ENCODE peak calls at places on chromosomes 6 and 20, in five cellular contexts. N, R, P, M and L are unnamed samples.

GRCh38 chr20:17967595-17968365 is 814 bp downstream of the SNX5 start:
- DNase-seq in N (peak; percentile 59), R (no peak), P (no peak), M (peak; percentile 84), L (peak; percentile 77)

GRCh38 chr6:10163159-10163962 is 251.5 kb downstream of the TFAP2A start:
- DNase-seq in N (no peak), R (no peak), P (peak; percentile 35), M (no peak), L (no peak)

GRCh38 chr6:138955262-138955661 is 32.8 kb downstream of the REPS1 start:
- DNase-seq in N (no peak), R (no peak), P (no peak), M (no peak), L (no peak)

GRCh38 chr20:46363874-46364669 is 42.3 kb downstream of the ELMO2 start:
- DNase-seq in N (peak; percentile 88), R (peak; percentile 95), P (peak; percentile 94), M (peak; percentile 86), L (peak; percentile 94)

GRCh38 chr6:32171234-32171633 is 4.7 kb downstream of the AGPAT1 start:
- DNase-seq in N (no peak), R (no peak), P (no peak), M (no peak), L (no peak)

GRCh38 chr6:15457121-15457646 is 205.6 kb downstream of the DTNBP1 start:
- DNase-seq in N (no peak), R (no peak), P (no peak), M (no peak), L (no peak)

GRCh38 chr20:11919046-11919445 is 1.4 kb downstream of the BTBD3 start:
- DNase-seq in N (peak; percentile 61), R (no peak), P (peak; percentile 26), M (peak; percentile 61), L (peak; percentile 43)

GRCh38 chr6:92779758-92780157 is 639.6 kb downstream of the EPHA7 start:
- DNase-seq in N (peak; percentile 79), R (no peak), P (peak; percentile 73), M (peak; percentile 80), L (peak; percentile 80)

GRCh38 chr20:48885237-48885636 is 36.3 kb upstream of the ARFGEF2 start:
- DNase-seq in N (no peak), R (no peak), P (no peak), M (no peak), L (no peak)

GRCh38 chr6:73394577-73395354 is at the start of gene DDX43:
- DNase-seq in N (peak; percentile 26), R (peak; percentile 83), P (no peak), M (peak; percentile 67), L (peak; percentile 82)

GRCh38 chr6:3724451-3725144 is 26.9 kb downstream of the PXDC1 start:
- DNase-seq in N (no peak), R (no peak), P (no peak), M (no peak), L (no peak)

GRCh38 chr6:11050735-11051134 is 6.6 kb upstream of the ELOVL2 start:
- DNase-seq in N (peak; percentile 23), R (no peak), P (peak; percentile 32), M (no peak), L (peak; percentile 46)

GRCh38 chr6:141829566-141829965 is 303.2 kb upstream of the GJE1 start:
- DNase-seq in N (no peak), R (no peak), P (no peak), M (no peak), L (no peak)

GRCh38 chr6:143268439-143268838 is 182.1 kb downstream of the ADAT2 start:
- DNase-seq in N (no peak), R (no peak), P (no peak), M (no peak), L (no peak)

GRCh38 chr20:8244637-8245036 is 112.6 kb downstream of the PLCB1 start:
- DNase-seq in N (peak; percentile 60), R (no peak), P (peak; percentile 40), M (peak; percentile 84), L (peak; percentile 88)

GRCh38 chr20:51311636-51312479 is 230.7 kb downstream of the NFATC2 start:
- DNase-seq in N (no peak), R (no peak), P (peak; percentile 56), M (no peak), L (peak; percentile 71)

GRCh38 chr20:17816804-17817590 is 117.2 kb downstream of the BANF2 start:
- DNase-seq in N (no peak), R (peak; percentile 52), P (no peak), M (no peak), L (no peak)

GRCh38 chr6:126786262-126786661 is 332.2 kb upstream of the RSPO3 start:
- DNase-seq in N (peak; percentile 28), R (no peak), P (no peak), M (peak; percentile 45), L (no peak)

GRCh38 chr6:46407785-46408530 is 83.3 kb downstream of the RCAN2 start:
- DNase-seq in N (no peak), R (no peak), P (no peak), M (peak; percentile 80), L (no peak)

GRCh38 chr20:23115823-23116222 is 29.7 kb upstream of the CD93 start:
- DNase-seq in N (no peak), R (no peak), P (no peak), M (peak; percentile 53), L (peak; percentile 66)

GRCh38 chr6:35642471-35643161 is 46.1 kb downstream of the FKBP5 start:
- DNase-seq in N (no peak), R (no peak), P (no peak), M (no peak), L (no peak)

GRCh38 chr6:74280130-74280692 is 584.2 kb downstream of the CD109 start:
- DNase-seq in N (no peak), R (no peak), P (no peak), M (no peak), L (no peak)

GRCh38 chr6:65448806-65449397 is 258.1 kb downstream of the EYS start:
- DNase-seq in N (no peak), R (no peak), P (no peak), M (no peak), L (no peak)

GRCh38 chr20:20752712-20753111 is 40.3 kb upstream of the RALGAPA2 start:
- DNase-seq in N (no peak), R (no peak), P (no peak), M (no peak), L (no peak)

GRCh38 chr20:9590189-9590588 is 75.8 kb downstream of the LAMP5 start:
- DNase-seq in N (peak; percentile 50), R (no peak), P (no peak), M (peak; percentile 84), L (peak; percentile 24)

GRCh38 chr20:25059866-25060465 is 2.0 kb upstream of the ACSS1 start:
- DNase-seq in N (no peak), R (no peak), P (no peak), M (no peak), L (no peak)

GRCh38 chr6:88236961-88237360 is 70.8 kb upstream of the CNR1 start:
- DNase-seq in N (no peak), R (no peak), P (no peak), M (no peak), L (no peak)

GRCh38 chr6:88238901-88239300 is 72.8 kb upstream of the CNR1 start:
- DNase-seq in N (no peak), R (no peak), P (no peak), M (no peak), L (no peak)

GRCh38 chr6:88232753-88233152 is 66.6 kb upstream of the CNR1 start:
- DNase-seq in N (no peak), R (no peak), P (no peak), M (no peak), L (no peak)

GRCh38 chr6:88238065-88238464 is 71.9 kb upstream of the CNR1 start:
- DNase-seq in N (no peak), R (no peak), P (peak; percentile 56), M (no peak), L (peak; percentile 75)
- TF ChIP-seq CTCF in N (peak; percentile 4), R (peak; percentile 26), P (peak; percentile 52), M (no peak), L (peak; percentile 76)

DNA sequence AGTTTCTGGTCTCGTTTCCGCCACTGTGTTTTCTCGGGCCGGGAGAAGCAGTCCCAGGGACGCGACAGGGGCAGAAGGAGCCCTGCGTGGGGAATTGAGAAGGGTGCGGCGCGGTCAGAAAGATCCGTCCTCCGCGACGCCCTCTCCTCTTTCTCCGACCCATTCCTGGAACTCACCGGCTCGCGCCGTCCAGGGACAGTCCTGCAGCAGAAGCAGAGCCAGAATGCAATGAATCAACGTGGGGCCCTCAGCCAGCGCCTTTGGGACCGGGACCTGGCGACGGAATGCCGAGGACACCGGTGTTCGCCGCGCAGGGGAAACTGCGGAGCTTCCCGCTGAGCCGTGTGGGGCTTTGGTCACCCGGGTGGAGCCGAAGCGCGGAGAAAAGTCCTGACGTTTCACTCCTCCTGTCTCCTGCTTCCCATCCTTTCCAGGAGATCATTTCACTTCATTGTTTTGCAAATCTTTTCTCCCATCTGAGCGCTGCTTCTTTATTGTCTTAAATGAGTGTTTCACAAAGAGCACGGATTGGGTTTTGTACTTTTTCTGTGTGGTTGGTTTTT is 26.4 kb downstream of the ULBP1 start:
- DNase-seq in N (no peak), R (no peak), P (no peak), M (no peak), L (no peak)
- H3K4me3 ChIP-seq in N (no peak overlapping the region), R (no peak overlapping the region), P (peak overlapping the region; percentile 26), M (no peak overlapping the region), L (no peak overlapping the region)

DNA sequence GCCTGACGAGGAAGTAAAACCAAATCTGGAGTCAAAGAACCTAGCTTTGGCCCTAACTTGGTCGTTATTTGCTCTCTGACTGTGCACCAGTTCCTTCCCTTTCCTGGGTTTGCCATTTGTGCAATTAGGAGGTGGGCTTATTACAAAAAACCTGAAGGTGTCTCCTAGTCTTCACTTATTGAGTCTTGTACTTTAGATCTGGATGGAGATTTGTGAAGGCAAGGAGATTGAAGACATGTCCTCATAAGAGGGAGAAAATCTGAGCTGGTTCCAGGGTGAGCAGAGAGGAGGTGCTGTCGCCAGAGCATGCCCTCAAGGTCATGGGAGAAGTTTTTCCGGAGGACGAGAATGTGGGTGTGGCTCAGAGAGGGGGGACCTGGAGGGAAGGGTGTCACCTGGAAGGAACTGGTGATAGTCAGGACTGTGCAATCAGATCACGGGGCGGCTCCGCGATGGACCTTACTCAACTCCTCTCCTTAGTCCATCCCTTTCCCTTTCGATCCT is 703 bp upstream of the ACSS2 start:
- DNase-seq in N (no peak), R (no peak), P (no peak), M (no peak), L (no peak)
- TF ChIP-seq CTCF in N (peak; percentile 27), R (no peak), P (peak; percentile 32), M (peak; percentile 20), L (peak; percentile 52)

GRCh38 chr6:110529907-110530306 is 53.5 kb upstream of the SLC22A16 start:
- DNase-seq in N (no peak), R (no peak), P (no peak), M (peak; percentile 28), L (peak; percentile 42)

GRCh38 chr6:110528051-110528929 is 51.9 kb upstream of the SLC22A16 start:
- DNase-seq in N (peak; percentile 92), R (no peak), P (peak; percentile 76), M (peak; percentile 81), L (peak; percentile 83)

GRCh38 chr6:110527516-110527915 is 51.1 kb upstream of the SLC22A16 start:
- DNase-seq in N (no peak), R (no peak), P (no peak), M (no peak), L (no peak)

GRCh38 chr6:110529355-110529754 is 52.9 kb upstream of the SLC22A16 start:
- DNase-seq in N (peak; percentile 80), R (no peak), P (no peak), M (peak; percentile 68), L (peak; percentile 84)

DNA sequence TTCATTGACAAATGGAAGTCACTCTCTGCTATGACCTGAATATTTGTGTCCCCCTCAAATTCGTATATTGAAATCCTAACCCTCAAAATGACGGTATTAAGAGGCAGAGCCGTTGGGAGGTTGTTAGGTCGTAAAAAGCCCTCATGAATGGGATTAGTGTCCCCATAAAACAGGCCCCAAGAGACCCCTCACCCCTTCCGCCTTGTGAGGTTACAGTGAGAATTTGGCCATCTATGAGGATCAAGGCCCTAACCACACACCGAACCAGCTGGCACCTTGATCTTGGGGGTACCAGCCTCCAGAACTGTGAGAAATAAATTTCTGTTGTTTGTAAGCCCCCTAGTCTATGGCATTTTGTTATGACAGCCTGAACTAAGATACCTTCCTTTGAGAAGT is 52.5 kb upstream of the SLC22A16 start:
- DNase-seq in N (no peak), R (no peak), P (no peak), M (no peak), L (no peak)
- H3K4me3 ChIP-seq in N (no peak overlapping the region), R (no peak overlapping the region), P (no peak overlapping the region), M (no peak overlapping the region), L (no peak overlapping the region)